ENCODE peak calls at places on chromosome 10, in six cellular contexts. One of them, this sample, is unnamed.

GRCh38 chr10:12954866-12955265 is 46.6 kb downstream of the CCDC3 start:
- DNase-seq in cardiac fibroblast: peak
- DNase-seq in neural progenitor cell: no peak
- DNase-seq in GM13976: no peak
- DNase-seq in GM12865: no peak
- DNase-seq in heart left ventricle: no peak
- DNase-seq in this sample: no peak

GRCh38 chr10:29598861-29599311 is 35.9 kb downstream of the SVIL start:
- DNase-seq in cardiac fibroblast: peak
- DNase-seq in neural progenitor cell: no peak
- DNase-seq in GM13976: no peak
- DNase-seq in GM12865: no peak
- DNase-seq in heart left ventricle: peak
- DNase-seq in this sample: no peak

GRCh38 chr10:43871004-43871439 is 222.3 kb upstream of the ZNF32 start:
- DNase-seq in cardiac fibroblast: no peak
- DNase-seq in neural progenitor cell: no peak
- DNase-seq in GM13976: no peak
- DNase-seq in GM12865: no peak
- DNase-seq in heart left ventricle: peak
- DNase-seq in this sample: no peak

GRCh38 chr10:3277566-3277965 is 105.0 kb upstream of the PITRM1 start:
- DNase-seq in cardiac fibroblast: no peak
- DNase-seq in neural progenitor cell: no peak
- DNase-seq in GM13976: no peak
- DNase-seq in GM12865: no peak
- DNase-seq in heart left ventricle: no peak
- DNase-seq in this sample: no peak

GRCh38 chr10:124515244-124515970 is 53.8 kb downstream of the LHPP start:
- DNase-seq in cardiac fibroblast: no peak
- DNase-seq in neural progenitor cell: no peak
- DNase-seq in GM13976: no peak
- DNase-seq in GM12865: no peak
- DNase-seq in heart left ventricle: peak
- DNase-seq in this sample: no peak

GRCh38 chr10:125063256-125063945 is 97.0 kb downstream of the CTBP2 start:
- DNase-seq in cardiac fibroblast: no peak
- DNase-seq in neural progenitor cell: no peak
- DNase-seq in GM13976: no peak
- DNase-seq in GM12865: no peak
- DNase-seq in heart left ventricle: no peak
- DNase-seq in this sample: no peak

GRCh38 chr10:31146496-31147219 is 115.0 kb upstream of the ZNF438 start:
- DNase-seq in cardiac fibroblast: peak
- DNase-seq in neural progenitor cell: no peak
- DNase-seq in GM13976: no peak
- DNase-seq in GM12865: no peak
- DNase-seq in heart left ventricle: peak
- DNase-seq in this sample: no peak

GRCh38 chr10:27600915-27601314 is 96.8 kb downstream of the RAB18 start:
- DNase-seq in cardiac fibroblast: no peak
- DNase-seq in neural progenitor cell: no peak
- DNase-seq in GM13976: no peak
- DNase-seq in GM12865: no peak
- DNase-seq in heart left ventricle: no peak
- DNase-seq in this sample: no peak

GRCh38 chr10:102408728-102409603 is 9.6 kb downstream of the PSD start:
- DNase-seq in cardiac fibroblast: no peak
- DNase-seq in neural progenitor cell: peak
- DNase-seq in GM13976: peak
- DNase-seq in GM12865: no peak
- DNase-seq in heart left ventricle: peak
- DNase-seq in this sample: peak

GRCh38 chr10:103476046-103476768 is 2.8 kb downstream of the CALHM3 start:
- DNase-seq in cardiac fibroblast: no peak
- DNase-seq in neural progenitor cell: peak
- DNase-seq in GM13976: peak
- DNase-seq in GM12865: peak
- DNase-seq in heart left ventricle: no peak
- DNase-seq in this sample: no peak

GRCh38 chr10:33273295-33274002 is 61.0 kb downstream of the NRP1 start:
- DNase-seq in cardiac fibroblast: peak
- DNase-seq in neural progenitor cell: peak
- DNase-seq in GM13976: no peak
- DNase-seq in GM12865: no peak
- DNase-seq in heart left ventricle: peak
- DNase-seq in this sample: no peak

GRCh38 chr10:129864082-129864481 is 100.0 kb downstream of the EBF3 start:
- DNase-seq in cardiac fibroblast: no peak
- DNase-seq in neural progenitor cell: no peak
- DNase-seq in GM13976: no peak
- DNase-seq in GM12865: no peak
- DNase-seq in heart left ventricle: no peak
- DNase-seq in this sample: no peak

GRCh38 chr10:102163342-102163989 is 11.3 kb downstream of the NOLC1 start:
- DNase-seq in cardiac fibroblast: no peak
- DNase-seq in neural progenitor cell: no peak
- DNase-seq in GM13976: no peak
- DNase-seq in GM12865: no peak
- DNase-seq in heart left ventricle: no peak
- DNase-seq in this sample: no peak

GRCh38 chr10:129174167-129175014 is 292.6 kb upstream of the MGMT start:
- DNase-seq in cardiac fibroblast: no peak
- DNase-seq in neural progenitor cell: no peak
- DNase-seq in GM13976: no peak
- DNase-seq in GM12865: no peak
- DNase-seq in heart left ventricle: no peak
- DNase-seq in this sample: no peak

GRCh38 chr10:46326066-46326465 is 39.3 kb downstream of the ANTXRL start:
- DNase-seq in cardiac fibroblast: no peak
- DNase-seq in neural progenitor cell: no peak
- DNase-seq in GM13976: no peak
- DNase-seq in GM12865: no peak
- DNase-seq in heart left ventricle: no peak
- DNase-seq in this sample: no peak

GRCh38 chr10:63665765-63666164 is 144.6 kb downstream of the REEP3 start:
- DNase-seq in cardiac fibroblast: no peak
- DNase-seq in neural progenitor cell: no peak
- DNase-seq in GM13976: no peak
- DNase-seq in GM12865: no peak
- DNase-seq in heart left ventricle: no peak
- DNase-seq in this sample: no peak

GRCh38 chr10:92387289-92387940 is 96.4 kb downstream of the MARCHF5 start:
- DNase-seq in cardiac fibroblast: peak
- DNase-seq in neural progenitor cell: peak
- DNase-seq in GM13976: peak
- DNase-seq in GM12865: peak
- DNase-seq in heart left ventricle: no peak
- DNase-seq in this sample: peak

GRCh38 chr10:3526721-3527120 is 258.3 kb downstream of the KLF6 start:
- DNase-seq in cardiac fibroblast: peak
- DNase-seq in neural progenitor cell: no peak
- DNase-seq in GM13976: no peak
- DNase-seq in GM12865: no peak
- DNase-seq in heart left ventricle: no peak
- DNase-seq in this sample: no peak

GRCh38 chr10:22315455-22316285 is 518 bp upstream of the COMMD3 start:
- DNase-seq in cardiac fibroblast: no peak
- DNase-seq in neural progenitor cell: no peak
- DNase-seq in GM13976: no peak
- DNase-seq in GM12865: no peak
- DNase-seq in heart left ventricle: no peak
- DNase-seq in this sample: no peak

GRCh38 chr10:124916098-124916584 is 25.8 kb upstream of the ZRANB1 start:
- DNase-seq in cardiac fibroblast: peak
- DNase-seq in neural progenitor cell: no peak
- DNase-seq in GM13976: no peak
- DNase-seq in GM12865: peak
- DNase-seq in heart left ventricle: no peak
- DNase-seq in this sample: no peak

GRCh38 chr10:110793128-110793812 is 78.5 kb upstream of the PDCD4 start:
- DNase-seq in cardiac fibroblast: no peak
- DNase-seq in neural progenitor cell: no peak
- DNase-seq in GM13976: no peak
- DNase-seq in GM12865: no peak
- DNase-seq in heart left ventricle: no peak
- DNase-seq in this sample: no peak

GRCh38 chr10:9254353-9254752 is 1199.9 kb downstream of the GATA3 start:
- DNase-seq in cardiac fibroblast: peak
- DNase-seq in neural progenitor cell: no peak
- DNase-seq in GM13976: no peak
- DNase-seq in GM12865: no peak
- DNase-seq in heart left ventricle: no peak
- DNase-seq in this sample: no peak

GRCh38 chr10:14617850-14618249 is 156.8 kb downstream of the FAM107B start:
- DNase-seq in cardiac fibroblast: peak
- DNase-seq in neural progenitor cell: no peak
- DNase-seq in GM13976: no peak
- DNase-seq in GM12865: no peak
- DNase-seq in heart left ventricle: no peak
- DNase-seq in this sample: no peak
- TF ChIP-seq CTCF in cardiac fibroblast: peak
- TF ChIP-seq CTCF in neural progenitor cell: no peak
- TF ChIP-seq CTCF in GM13976: no peak
- TF ChIP-seq CTCF in GM12865: no peak
- TF ChIP-seq CTCF in heart left ventricle: no peak
- TF ChIP-seq CTCF in this sample: no peak

GRCh38 chr10:44968101-44968886 is 8.7 kb downstream of the RASSF4 start:
- DNase-seq in cardiac fibroblast: peak
- DNase-seq in neural progenitor cell: no peak
- DNase-seq in GM13976: no peak
- DNase-seq in GM12865: peak
- DNase-seq in heart left ventricle: peak
- DNase-seq in this sample: no peak

GRCh38 chr10:44965651-44966097 is 6.1 kb downstream of the RASSF4 start:
- DNase-seq in cardiac fibroblast: no peak
- DNase-seq in neural progenitor cell: no peak
- DNase-seq in GM13976: no peak
- DNase-seq in GM12865: peak
- DNase-seq in heart left ventricle: no peak
- DNase-seq in this sample: no peak

GRCh38 chr10:44967596-44967995 is 8.0 kb downstream of the RASSF4 start:
- DNase-seq in cardiac fibroblast: no peak
- DNase-seq in neural progenitor cell: no peak
- DNase-seq in GM13976: no peak
- DNase-seq in GM12865: no peak
- DNase-seq in heart left ventricle: no peak
- DNase-seq in this sample: no peak

GRCh38 chr10:44966129-44966815 is 6.7 kb downstream of the RASSF4 start:
- DNase-seq in cardiac fibroblast: peak
- DNase-seq in neural progenitor cell: no peak
- DNase-seq in GM13976: no peak
- DNase-seq in GM12865: peak
- DNase-seq in heart left ventricle: no peak
- DNase-seq in this sample: no peak

GRCh38 chr10:44966816-44967509 is 7.4 kb downstream of the RASSF4 start:
- DNase-seq in cardiac fibroblast: no peak
- DNase-seq in neural progenitor cell: no peak
- DNase-seq in GM13976: no peak
- DNase-seq in GM12865: no peak
- DNase-seq in heart left ventricle: no peak
- DNase-seq in this sample: no peak
- TF ChIP-seq CTCF in cardiac fibroblast: peak
- TF ChIP-seq CTCF in neural progenitor cell: peak
- TF ChIP-seq CTCF in GM13976: no peak
- TF ChIP-seq CTCF in GM12865: no peak
- TF ChIP-seq CTCF in heart left ventricle: peak
- TF ChIP-seq CTCF in this sample: peak

GRCh38 chr10:94583164-94583563 is 37.6 kb downstream of the HELLS start:
- DNase-seq in cardiac fibroblast: no peak
- DNase-seq in neural progenitor cell: no peak
- DNase-seq in GM13976: no peak
- DNase-seq in GM12865: no peak
- DNase-seq in heart left ventricle: no peak
- DNase-seq in this sample: no peak

GRCh38 chr10:94578790-94579189 is 33.2 kb downstream of the HELLS start:
- DNase-seq in cardiac fibroblast: no peak
- DNase-seq in neural progenitor cell: no peak
- DNase-seq in GM13976: no peak
- DNase-seq in GM12865: no peak
- DNase-seq in heart left ventricle: no peak
- DNase-seq in this sample: no peak
- TF ChIP-seq CTCF in cardiac fibroblast: no peak
- TF ChIP-seq CTCF in neural progenitor cell: no peak
- TF ChIP-seq CTCF in GM13976: no peak
- TF ChIP-seq CTCF in GM12865: no peak
- TF ChIP-seq CTCF in heart left ventricle: no peak
- TF ChIP-seq CTCF in this sample: no peak

GRCh38 chr10:85976267-85976793 is 390.3 kb downstream of the GRID1 start:
- DNase-seq in cardiac fibroblast: no peak
- DNase-seq in neural progenitor cell: peak
- DNase-seq in GM13976: no peak
- DNase-seq in GM12865: peak
- DNase-seq in heart left ventricle: no peak
- DNase-seq in this sample: no peak
- TF ChIP-seq CTCF in cardiac fibroblast: no peak
- TF ChIP-seq CTCF in neural progenitor cell: peak
- TF ChIP-seq CTCF in GM13976: no peak
- TF ChIP-seq CTCF in GM12865: peak
- TF ChIP-seq CTCF in heart left ventricle: no peak
- TF ChIP-seq CTCF in this sample: no peak

GRCh38 chr10:5973069-5973468 is 4.3 kb downstream of the IL15RA start:
- DNase-seq in cardiac fibroblast: no peak
- DNase-seq in neural progenitor cell: no peak
- DNase-seq in GM13976: no peak
- DNase-seq in GM12865: no peak
- DNase-seq in heart left ventricle: no peak
- DNase-seq in this sample: no peak
- TF ChIP-seq CTCF in cardiac fibroblast: no peak
- TF ChIP-seq CTCF in neural progenitor cell: no peak
- TF ChIP-seq CTCF in GM13976: no peak
- TF ChIP-seq CTCF in GM12865: no peak
- TF ChIP-seq CTCF in heart left ventricle: no peak
- TF ChIP-seq CTCF in this sample: no peak